ENCODE peak calls at places on chromosomes 3 and 15, in nine cellular contexts. K is mesothelial cell of epicardium; V is GM13977; W is foreskin fibroblast; Y is fibroblast of lung; L is SJSA1; C is epithelial cell of prostate; H is activated T-helper 2 cell treated with anti-CD3 and anti-CD28 coated beads, Interferon-gamma antibody, Interleukin-2, Interleukin-4, amounts not matched to agents 10 μg/mL and 5 μg/mL and 100 μg/mL, durations not matched to agents 14 hours and 24 hours and 36 hours; Q is CD8-positive, alpha-beta memory T cell. O is an unnamed sample.

GRCh38 chr3:150168694-150169093 is 198.0 kb upstream of the PFN2 start:
- DNase-seq in K (no peak), V (no peak), W (no peak), Y (peak), L (no peak), C (no peak), H (no peak), Q (no peak), O (no peak)

GRCh38 chr15:81888748-81889479 is 156.9 kb downstream of the MEX3B start:
- DNase-seq in K (no peak), V (no peak), W (peak), Y (peak), L (peak), C (no peak), H (no peak), Q (no peak), O (no peak)

GRCh38 chr3:131163-131889 is 65.2 kb upstream of the CHL1 start:
- DNase-seq in K (no peak), V (no peak), W (no peak), Y (no peak), L (no peak), C (no peak), H (no peak), Q (no peak), O (no peak)

GRCh38 chr15:88844749-88845386 is 41.6 kb downstream of the ACAN start:
- DNase-seq in K (no peak), V (no peak), W (no peak), Y (no peak), L (no peak), C (no peak), H (no peak), Q (no peak), O (no peak)

GRCh38 chr15:52011711-52012144 is 7.3 kb upstream of the MAPK6 start:
- DNase-seq in K (no peak), V (no peak), W (no peak), Y (peak), L (no peak), C (no peak), H (no peak), Q (no peak), O (no peak)

GRCh38 chr3:161854232-161854771 is 357.7 kb downstream of the OTOL1 start:
- DNase-seq in K (no peak), V (peak), W (peak), Y (peak), L (no peak), C (peak), H (no peak), Q (no peak), O (no peak)

GRCh38 chr3:51378075-51378474 is 7.0 kb upstream of the MANF start:
- DNase-seq in K (no peak), V (no peak), W (no peak), Y (no peak), L (no peak), C (no peak), H (no peak), Q (no peak), O (no peak)

GRCh38 chr3:135215516-135215915 is 420.5 kb downstream of the EPHB1 start:
- DNase-seq in K (no peak), V (no peak), W (no peak), Y (no peak), L (no peak), C (no peak), H (no peak), Q (no peak), O (no peak)

GRCh38 chr3:9793161-9793781 is 389 bp downstream of the ARPC4 start:
- DNase-seq in K (no peak), V (no peak), W (no peak), Y (peak), L (no peak), C (no peak), H (peak), Q (no peak), O (no peak)

GRCh38 chr3:107431048-107431297 is 53.7 kb downstream of the CCDC54 start:
- DNase-seq in K (no peak), V (peak), W (no peak), Y (no peak), L (no peak), C (no peak), H (peak), Q (peak), O (no peak)

GRCh38 chr3:134483195-134483890 is 2.4 kb downstream of the ANAPC13 start:
- DNase-seq in K (no peak), V (no peak), W (peak), Y (peak), L (peak), C (no peak), H (no peak), Q (no peak), O (no peak)

GRCh38 chr3:134377896-134378295 is 3.6 kb upstream of the AMOTL2 start:
- DNase-seq in K (no peak), V (no peak), W (no peak), Y (no peak), L (peak), C (no peak), H (no peak), Q (no peak), O (no peak)

GRCh38 chr3:141384575-141384974 is 16.3 kb downstream of the ZBTB38 start:
- DNase-seq in K (no peak), V (no peak), W (no peak), Y (no peak), L (no peak), C (no peak), H (no peak), Q (no peak), O (no peak)

GRCh38 chr15:99437315-99438221 is 128.2 kb upstream of the MEF2A start:
- DNase-seq in K (peak), V (no peak), W (no peak), Y (no peak), L (no peak), C (no peak), H (no peak), Q (no peak), O (peak)

GRCh38 chr3:148601766-148602685 is 95.7 kb upstream of the AGTR1 start:
- DNase-seq in K (no peak), V (no peak), W (peak), Y (peak), L (no peak), C (no peak), H (no peak), Q (no peak), O (no peak)

GRCh38 chr3:71601811-71602210 is 18.3 kb upstream of the FOXP1 start:
- DNase-seq in K (no peak), V (no peak), W (peak), Y (peak), L (no peak), C (peak), H (no peak), Q (no peak), O (no peak)

GRCh38 chr3:121998030-121998580 is 23.9 kb downstream of the ILDR1 start:
- DNase-seq in K (no peak), V (no peak), W (peak), Y (peak), L (no peak), C (no peak), H (no peak), Q (no peak), O (no peak)

GRCh38 chr3:136938334-136938733 is 19.4 kb upstream of the IL20RB start:
- DNase-seq in K (no peak), V (no peak), W (peak), Y (peak), L (peak), C (no peak), H (no peak), Q (no peak), O (no peak)

GRCh38 chr15:90618330-90619136 is 88.8 kb downstream of the CRTC3 start:
- DNase-seq in K (no peak), V (no peak), W (no peak), Y (no peak), L (no peak), C (no peak), H (no peak), Q (no peak), O (no peak)

GRCh38 chr3:63576826-63577225 is 75.6 kb upstream of the SNTN start:
- DNase-seq in K (no peak), V (no peak), W (no peak), Y (no peak), L (no peak), C (peak), H (no peak), Q (no peak), O (no peak)

GRCh38 chr3:143124683-143125520 is 5.3 kb downstream of the CHST2 start:
- DNase-seq in K (no peak), V (no peak), W (no peak), Y (no peak), L (no peak), C (no peak), H (no peak), Q (no peak), O (no peak)

GRCh38 chr3:42778644-42779043 is 5.6 kb upstream of the CCDC13 start:
- DNase-seq in K (no peak), V (no peak), W (peak), Y (peak), L (no peak), C (no peak), H (no peak), Q (no peak), O (no peak)

GRCh38 chr3:47394867-47395266 is 14.0 kb downstream of the PTPN23 start:
- DNase-seq in K (no peak), V (no peak), W (no peak), Y (no peak), L (no peak), C (no peak), H (no peak), Q (no peak), O (no peak)

GRCh38 chr3:63613561-63613960 is 38.9 kb upstream of the SNTN start:
- DNase-seq in K (no peak), V (no peak), W (peak), Y (peak), L (no peak), C (no peak), H (no peak), Q (no peak), O (no peak)

GRCh38 chr3:31561891-31562290 is 29.2 kb downstream of the STT3B start:
- DNase-seq in K (no peak), V (no peak), W (no peak), Y (no peak), L (no peak), C (no peak), H (no peak), Q (no peak), O (no peak)

GRCh38 chr3:189494632-189495031 is 136.6 kb upstream of the TP63 start:
- DNase-seq in K (no peak), V (no peak), W (no peak), Y (no peak), L (no peak), C (no peak), H (no peak), Q (no peak), O (no peak)

GRCh38 chr3:172918165-172918564 is 167.6 kb downstream of the ECT2 start:
- DNase-seq in K (no peak), V (no peak), W (peak), Y (peak), L (peak), C (no peak), H (no peak), Q (no peak), O (no peak)

GRCh38 chr3:171772427-171773056 is 37.7 kb downstream of the PLD1 start:
- DNase-seq in K (peak), V (peak), W (peak), Y (peak), L (no peak), C (no peak), H (no peak), Q (peak), O (peak)

GRCh38 chr15:36914962-36915808 is 185.2 kb downstream of the MEIS2 start:
- DNase-seq in K (no peak), V (no peak), W (no peak), Y (no peak), L (no peak), C (no peak), H (no peak), Q (no peak), O (no peak)

O was measured in progenitor cell of endocrine pancreas.